ENCODE peak calls at places on chromosome 6, in ten cellular contexts. N is astrocyte of the spinal cord, M is foreskin keratinocyte, P is progenitor cell of endocrine pancreas, I is upper lobe of right lung, C is neural crest cell, A is endothelial cell, G is HFFc6, Z is colonic mucosa, Y is neural progenitor cell. V is an unnamed sample.

GRCh38 chr6:119891638-119892037 is 542.1 kb upstream of the MAN1A1 start:
- DNase-seq in N (no peak), M (no peak), P (no peak), I (no peak), C (no peak), A (no peak), G (no peak), Z (no peak), Y (no peak), V (no peak)

GRCh38 chr6:131054392-131055250 is 8.4 kb downstream of the EPB41L2 start:
- DNase-seq in N (no peak), M (peak), P (no peak), I (no peak), C (no peak), A (no peak), G (no peak), Z (no peak), Y (no peak), V (no peak)

GRCh38 chr6:24856954-24857670 is 58.4 kb upstream of the ARMH2 start:
- DNase-seq in N (no peak), M (no peak), P (no peak), I (no peak), C (no peak), A (no peak), G (no peak), Z (no peak), Y (no peak), V (no peak)

GRCh38 chr6:2893276-2893675 is 9.8 kb downstream of the SERPINB9 start:
- DNase-seq in N (no peak), M (no peak), P (no peak), I (no peak), C (no peak), A (no peak), G (no peak), Z (no peak), Y (no peak), V (no peak)

GRCh38 chr6:45921703-45922270 is 93.9 kb downstream of the CLIC5 start:
- DNase-seq in N (peak), M (no peak), P (no peak), I (no peak), C (no peak), A (no peak), G (no peak), Z (no peak), Y (no peak), V (no peak)

GRCh38 chr6:47736083-47736700 is 37.8 kb downstream of the ADGRF4 start:
- DNase-seq in N (no peak), M (no peak), P (no peak), I (no peak), C (no peak), A (no peak), G (no peak), Z (no peak), Y (no peak), V (no peak)

GRCh38 chr6:69276204-69276603 is 520.6 kb downstream of the LMBRD1 start:
- DNase-seq in N (no peak), M (no peak), P (no peak), I (no peak), C (no peak), A (no peak), G (no peak), Z (no peak), Y (no peak), V (no peak)

GRCh38 chr6:169269180-169270076 is 15.8 kb upstream of the THBS2 start:
- DNase-seq in N (no peak), M (peak), P (no peak), I (no peak), C (no peak), A (no peak), G (no peak), Z (no peak), Y (no peak), V (no peak)

GRCh38 chr6:27867051-27867940 is 44.9 kb downstream of the OR2B2 start:
- DNase-seq in N (peak), M (peak), P (peak), I (peak), C (peak), A (peak), G (peak), Z (peak), Y (peak), V (peak)

GRCh38 chr6:53869964-53870363 is 75.2 kb downstream of the LRRC1 start:
- DNase-seq in N (peak), M (no peak), P (no peak), I (no peak), C (no peak), A (no peak), G (no peak), Z (no peak), Y (no peak), V (no peak)

GRCh38 chr6:30258204-30258603 is 45.0 kb upstream of the TRIM26 start:
- DNase-seq in N (no peak), M (no peak), P (no peak), I (no peak), C (no peak), A (no peak), G (no peak), Z (no peak), Y (no peak), V (no peak)

GRCh38 chr6:37409501-37409900 is 23.5 kb upstream of the CMTR1 start:
- DNase-seq in N (no peak), M (no peak), P (no peak), I (no peak), C (no peak), A (no peak), G (no peak), Z (no peak), Y (no peak), V (no peak)

GRCh38 chr6:26296857-26297648 is 67.9 kb upstream of the BTN3A2 start:
- DNase-seq in N (peak), M (no peak), P (no peak), I (no peak), C (no peak), A (no peak), G (peak), Z (no peak), Y (no peak), V (no peak)

GRCh38 chr6:82337688-82338257 is 25.8 kb upstream of the TPBG start:
- DNase-seq in N (no peak), M (peak), P (no peak), I (no peak), C (no peak), A (no peak), G (no peak), Z (no peak), Y (no peak), V (no peak)

GRCh38 chr6:16683524-16684194 is 77.6 kb downstream of the ATXN1 start:
- DNase-seq in N (peak), M (peak), P (no peak), I (no peak), C (no peak), A (no peak), G (peak), Z (peak), Y (no peak), V (peak)

GRCh38 chr6:31070711-31071197 is 41.6 kb downstream of the C6orf15 start:
- DNase-seq in N (peak), M (no peak), P (no peak), I (no peak), C (peak), A (peak), G (peak), Z (no peak), Y (peak), V (peak)

GRCh38 chr6:109513571-109514071 is 30.6 kb upstream of the ZBTB24 start:
- DNase-seq in N (peak), M (no peak), P (no peak), I (no peak), C (no peak), A (no peak), G (peak), Z (no peak), Y (peak), V (peak)

GRCh38 chr6:25829375-25829774 is 2.5 kb downstream of the SLC17A1 start:
- DNase-seq in N (no peak), M (no peak), P (no peak), I (no peak), C (no peak), A (no peak), G (no peak), Z (no peak), Y (no peak), V (no peak)

GRCh38 chr6:93819189-93819588 is 399.8 kb upstream of the EPHA7 start:
- DNase-seq in N (peak), M (no peak), P (no peak), I (no peak), C (no peak), A (peak), G (no peak), Z (no peak), Y (no peak), V (no peak)

GRCh38 chr6:23013776-23014175 is 444.4 kb downstream of the HDGFL1 start:
- DNase-seq in N (peak), M (no peak), P (no peak), I (no peak), C (no peak), A (no peak), G (no peak), Z (no peak), Y (no peak), V (no peak)

GRCh38 chr6:2876210-2877056 is 26.7 kb downstream of the SERPINB9 start:
- DNase-seq in N (peak), M (no peak), P (no peak), I (peak), C (peak), A (peak), G (peak), Z (peak), Y (peak), V (peak)

GRCh38 chr6:163883946-163884345 is 469.4 kb downstream of the QKI start:
- DNase-seq in N (no peak), M (no peak), P (no peak), I (no peak), C (no peak), A (no peak), G (no peak), Z (no peak), Y (no peak), V (no peak)

GRCh38 chr6:324729-325125 is 32.4 kb downstream of the DUSP22 start:
- DNase-seq in N (no peak), M (no peak), P (no peak), I (peak), C (no peak), A (no peak), G (no peak), Z (no peak), Y (peak), V (no peak)

DNA sequence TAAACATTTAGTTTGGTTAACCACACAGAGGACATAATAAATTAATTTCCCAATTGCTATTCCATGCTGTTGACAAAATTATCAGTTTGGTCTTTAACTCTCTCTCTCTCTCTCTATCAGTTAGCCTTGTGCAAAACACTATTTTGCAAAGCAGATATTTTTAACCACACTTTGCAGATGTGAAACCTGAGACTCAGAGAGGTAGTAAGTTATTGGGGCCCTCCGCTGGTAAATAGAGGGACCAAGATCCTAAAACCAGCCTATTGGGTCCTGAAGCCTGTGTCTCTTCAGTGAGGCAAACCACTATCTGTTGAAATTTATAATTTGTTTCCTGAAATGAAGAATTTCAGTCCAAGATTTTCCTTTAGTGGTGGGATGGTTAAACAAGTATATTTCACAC is 231.0 kb downstream of the SOD2 start:
- DNase-seq in N (no peak), M (no peak), P (no peak), I (no peak), C (no peak), A (no peak), G (no peak), Z (no peak), Y (no peak), V (no peak)
- TF ChIP-seq CTCF in N (no peak), M (no peak), P (no peak), I (no peak), C (no peak), A (no peak), G (no peak), Z (no peak), Y (no peak), V (no peak)

GRCh38 chr6:13528777-13529343 is 41.5 kb upstream of the GFOD1 start:
- DNase-seq in N (no peak), M (no peak), P (no peak), I (no peak), C (no peak), A (peak), G (no peak), Z (peak), Y (no peak), V (no peak)

GRCh38 chr6:13528232-13528631 is 40.8 kb upstream of the GFOD1 start:
- DNase-seq in N (no peak), M (no peak), P (no peak), I (no peak), C (no peak), A (no peak), G (no peak), Z (no peak), Y (no peak), V (no peak)

GRCh38 chr6:13526339-13526717 is 38.9 kb upstream of the GFOD1 start:
- DNase-seq in N (no peak), M (no peak), P (no peak), I (no peak), C (no peak), A (no peak), G (no peak), Z (no peak), Y (no peak), V (no peak)

GRCh38 chr6:13526718-13527668 is 39.6 kb upstream of the GFOD1 start:
- DNase-seq in N (no peak), M (peak), P (no peak), I (no peak), C (no peak), A (peak), G (no peak), Z (peak), Y (no peak), V (no peak)

DNA sequence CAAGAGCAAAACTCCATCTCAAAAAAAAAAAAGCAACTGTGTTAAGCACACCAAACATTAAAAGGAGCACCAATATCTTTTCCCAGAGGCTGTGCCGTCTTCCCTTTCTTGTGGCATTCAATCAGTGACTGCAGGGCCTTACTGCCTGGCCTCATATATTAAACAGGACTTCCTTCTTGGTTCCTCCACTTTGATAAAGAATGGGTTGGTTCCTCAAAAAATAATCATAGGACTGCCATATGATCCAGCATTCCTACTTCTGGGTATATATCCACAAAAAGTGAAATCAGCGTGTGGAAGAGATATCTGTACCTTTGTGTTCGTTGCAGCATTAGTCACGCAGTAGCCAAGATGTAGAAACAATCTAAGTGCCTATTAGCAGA is 40.3 kb upstream of the GFOD1 start:
- DNase-seq in N (no peak), M (no peak), P (no peak), I (no peak), C (no peak), A (no peak), G (no peak), Z (no peak), Y (no peak), V (no peak)
- TF ChIP-seq CTCF in N (no peak), M (no peak), P (no peak), I (no peak), C (no peak), A (no peak), G (no peak), Z (no peak), Y (no peak), V (no peak)

GRCh38 chr6:162443101-162443500 is 284.5 kb downstream of the PRKN start:
- DNase-seq in N (no peak), M (no peak), P (no peak), I (no peak), C (no peak), A (no peak), G (no peak), Z (no peak), Y (no peak), V (no peak)

GRCh38 chr6:162448294-162448693 is 279.3 kb downstream of the PRKN start:
- DNase-seq in N (no peak), M (no peak), P (no peak), I (no peak), C (no peak), A (no peak), G (no peak), Z (no peak), Y (no peak), V (no peak)

DNA sequence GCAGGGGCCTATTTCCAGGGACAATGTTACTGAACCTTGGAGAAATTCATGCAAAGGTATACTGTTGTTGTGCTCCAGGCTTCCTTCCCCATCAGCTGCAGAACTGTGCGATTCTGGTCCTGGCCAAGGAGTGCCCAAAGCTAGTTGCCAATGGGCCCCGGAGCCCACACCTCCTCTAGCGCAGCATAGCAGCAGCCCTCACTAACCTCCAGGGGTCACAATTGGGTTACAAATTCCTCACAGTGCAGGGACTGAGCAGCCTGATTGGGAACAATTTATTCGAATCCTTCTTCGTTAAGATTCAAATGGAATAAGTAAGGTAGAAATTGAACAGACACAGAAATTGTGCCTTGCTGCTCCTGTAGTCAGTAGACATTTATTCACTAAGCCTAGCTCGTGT is 284.9 kb downstream of the PRKN start:
- DNase-seq in N (no peak), M (no peak), P (peak), I (no peak), C (peak), A (peak), G (no peak), Z (no peak), Y (peak), V (no peak)
- TF ChIP-seq CTCF in N (no peak), M (peak), P (peak), I (peak), C (peak), A (peak), G (no peak), Z (no peak), Y (peak), V (no peak)

GRCh38 chr6:156107514-156108150 is 652.0 kb upstream of the NOX3 start:
- DNase-seq in N (no peak), M (peak), P (no peak), I (no peak), C (no peak), A (no peak), G (no peak), Z (no peak), Y (peak), V (no peak)

GRCh38 chr6:156098858-156099257 is 643.2 kb upstream of the NOX3 start:
- DNase-seq in N (no peak), M (no peak), P (no peak), I (no peak), C (no peak), A (no peak), G (no peak), Z (no peak), Y (no peak), V (no peak)

DNA sequence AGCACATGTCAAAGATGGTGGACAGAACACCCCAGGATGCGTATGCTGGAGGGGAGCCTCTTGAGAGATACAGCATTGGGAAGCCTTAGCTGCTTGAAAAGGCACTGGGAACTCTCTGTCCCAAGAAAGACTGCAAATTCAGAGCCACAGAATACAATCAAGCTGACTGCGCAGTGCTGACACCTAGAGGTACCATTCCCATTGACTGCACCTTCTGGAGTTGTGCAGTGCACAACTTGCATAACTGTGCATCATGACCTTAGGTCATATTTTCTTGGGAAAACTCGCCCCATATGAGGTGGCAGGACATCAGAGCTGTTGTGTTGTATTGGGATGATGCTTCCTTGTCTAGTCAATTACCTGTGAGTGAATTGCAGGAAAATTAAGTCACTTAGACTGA is 646.5 kb upstream of the NOX3 start:
- DNase-seq in N (no peak), M (no peak), P (no peak), I (no peak), C (no peak), A (no peak), G (peak), Z (peak), Y (peak), V (peak)
- TF ChIP-seq CTCF in N (peak), M (peak), P (peak), I (no peak), C (peak), A (no peak), G (peak), Z (no peak), Y (peak), V (no peak)